ENCODE peak calls at places on chromosomes 11 and 22, in eight cellular contexts. Y is fibroblast of the aortic adventitia; X is CD4-positive, alpha-beta memory T cell; O is renal cortical epithelial cell; Q is nucleus accumbens; S is AG08395; M is colonic mucosa; E is T-helper 2 cell. B is an unnamed sample.

GRCh38 chr11:113313601-113314000 is 782 bp upstream of the TTC12 start:
- DNase-seq in Y (no peak), X (no peak), O (no peak), Q (no peak), S (no peak), M (no peak), E (peak), B (no peak)

GRCh38 chr11:20013346-20014066 is 146.8 kb downstream of the DBX1 start:
- DNase-seq in Y (peak), X (no peak), O (peak), Q (no peak), S (no peak), M (no peak), E (no peak), B (peak)

GRCh38 chr11:117663826-117664225 is 133.2 kb downstream of the DSCAML1 start:
- DNase-seq in Y (no peak), X (no peak), O (no peak), Q (peak), S (no peak), M (no peak), E (no peak), B (no peak)

GRCh38 chr11:83046626-83047172 is 25.0 kb downstream of the RAB30 start:
- DNase-seq in Y (peak), X (no peak), O (no peak), Q (no peak), S (no peak), M (no peak), E (no peak), B (no peak)

GRCh38 chr22:19599626-19600243 is 75.5 kb upstream of the CLDN5 start:
- DNase-seq in Y (no peak), X (no peak), O (no peak), Q (no peak), S (no peak), M (no peak), E (no peak), B (no peak)

GRCh38 chr22:40363059-40363458 is 7.3 kb upstream of the SGSM3 start:
- DNase-seq in Y (no peak), X (no peak), O (no peak), Q (no peak), S (peak), M (no peak), E (no peak), B (no peak)

GRCh38 chr22:23828800-23829680 is 9.8 kb downstream of the DERL3 start:
- DNase-seq in Y (no peak), X (no peak), O (no peak), Q (no peak), S (no peak), M (no peak), E (no peak), B (no peak)

GRCh38 chr11:119427279-119427678 is 4.3 kb upstream of the THY1 start:
- DNase-seq in Y (peak), X (no peak), O (no peak), Q (no peak), S (no peak), M (no peak), E (no peak), B (no peak)

GRCh38 chr11:15818132-15818842 is 538.1 kb downstream of the SOX6 start:
- DNase-seq in Y (no peak), X (no peak), O (peak), Q (no peak), S (no peak), M (peak), E (peak), B (no peak)

GRCh38 chr11:27312110-27312509 is 50.9 kb downstream of the CCDC34 start:
- DNase-seq in Y (no peak), X (no peak), O (peak), Q (no peak), S (no peak), M (no peak), E (no peak), B (no peak)

GRCh38 chr22:20218320-20218872 is 49.7 kb downstream of the RTN4R start:
- DNase-seq in Y (no peak), X (no peak), O (no peak), Q (no peak), S (no peak), M (no peak), E (no peak), B (no peak)